ENCODE peak calls at places on chromosomes 4 and X, in six cellular contexts. R, S, Z, I, U and E are unnamed samples.

GRCh38 chrX:7941390-7942042 is 14.3 kb upstream of the PNPLA4 start:
- DNase-seq in R (no peak), S (peak), Z (no peak), I (no peak), U (no peak), E (peak)

GRCh38 chr4:118898684-118899138 is 10.1 kb downstream of the SYNPO2 start:
- DNase-seq in R (no peak), S (no peak), Z (peak), I (no peak), U (peak), E (no peak)

GRCh38 chr4:15702941-15703403 is at the start of gene BST1:
- DNase-seq in R (peak), S (no peak), Z (peak), I (no peak), U (peak), E (peak)

GRCh38 chr4:159169414-159169813 is 66.5 kb downstream of the RAPGEF2 start:
- DNase-seq in R (no peak), S (no peak), Z (no peak), I (no peak), U (no peak), E (no peak)

GRCh38 chr4:8165374-8165896 is 6.8 kb upstream of the ABLIM2 start:
- DNase-seq in R (no peak), S (no peak), Z (no peak), I (no peak), U (no peak), E (no peak)

GRCh38 chr4:17367201-17367600 is 144.7 kb downstream of the QDPR start:
- DNase-seq in R (no peak), S (no peak), Z (no peak), I (no peak), U (no peak), E (no peak)

GRCh38 chrX:154731881-154732280 is 19.0 kb downstream of the GAB3 start:
- DNase-seq in R (no peak), S (no peak), Z (no peak), I (no peak), U (no peak), E (no peak)

GRCh38 chrX:139094671-139095592 is 383.4 kb upstream of the FGF13 start:
- DNase-seq in R (no peak), S (no peak), Z (no peak), I (no peak), U (no peak), E (no peak)

GRCh38 chrX:122914256-122914655 is 269.8 kb upstream of the GRIA3 start:
- DNase-seq in R (no peak), S (no peak), Z (no peak), I (no peak), U (no peak), E (no peak)

GRCh38 chr4:16887887-16888286 is 10.6 kb downstream of the LDB2 start:
- DNase-seq in R (no peak), S (no peak), Z (no peak), I (no peak), U (no peak), E (no peak)

GRCh38 chrX:112941209-112941788 is 100.7 kb upstream of the AMOT start:
- DNase-seq in R (no peak), S (no peak), Z (no peak), I (no peak), U (no peak), E (no peak)

GRCh38 chrX:72201836-72202536 is 20.4 kb downstream of the PIN4 start:
- DNase-seq in R (no peak), S (no peak), Z (no peak), I (peak), U (no peak), E (peak)

GRCh38 chrX:133697656-133698055 is 282.4 kb upstream of the GPC4 start:
- DNase-seq in R (no peak), S (no peak), Z (no peak), I (no peak), U (no peak), E (no peak)

GRCh38 chrX:136666088-136666487 is 18.1 kb downstream of the CD40LG start:
- DNase-seq in R (no peak), S (peak), Z (no peak), I (no peak), U (no peak), E (no peak)

GRCh38 chrX:1418901-1419544 is 27.1 kb upstream of the SLC25A6 start:
- DNase-seq in R (peak), S (no peak), Z (no peak), I (no peak), U (no peak), E (no peak)

GRCh38 chr4:29805245-29805644 is 914.9 kb upstream of the PCDH7 start:
- DNase-seq in R (no peak), S (no peak), Z (no peak), I (no peak), U (no peak), E (no peak)

GRCh38 chrX:123740006-123740405 is 7.2 kb upstream of the THOC2 start:
- DNase-seq in R (no peak), S (no peak), Z (no peak), I (no peak), U (no peak), E (no peak)

GRCh38 chrX:148649145-148649645 is 148.8 kb downstream of the AFF2 start:
- DNase-seq in R (no peak), S (no peak), Z (no peak), I (no peak), U (no peak), E (no peak)

GRCh38 chr4:39480251-39480650 is 21.4 kb downstream of the LIAS start:
- DNase-seq in R (no peak), S (no peak), Z (no peak), I (no peak), U (no peak), E (no peak)

GRCh38 chrX:39633293-39633692 is 464.5 kb downstream of the BCOR start:
- DNase-seq in R (no peak), S (no peak), Z (no peak), I (no peak), U (no peak), E (peak)

GRCh38 chrX:65831268-65831667 is 163.8 kb downstream of the MSN start:
- DNase-seq in R (no peak), S (no peak), Z (no peak), I (no peak), U (no peak), E (no peak)

GRCh38 chr4:54714631-54715030 is 56.9 kb downstream of the KIT start:
- DNase-seq in R (no peak), S (no peak), Z (no peak), I (no peak), U (no peak), E (no peak)

GRCh38 chrX:121641560-121641959 is 594.1 kb downstream of the GLUD2 start:
- DNase-seq in R (no peak), S (no peak), Z (no peak), I (peak), U (no peak), E (peak)

GRCh38 chr4:70473691-70474090 is 1.7 kb downstream of the MUC7 start:
- DNase-seq in R (no peak), S (no peak), Z (no peak), I (no peak), U (no peak), E (peak)

GRCh38 chrX:111467896-111468295 is 43.5 kb upstream of the SERTM2 start:
- DNase-seq in R (peak), S (no peak), Z (no peak), I (no peak), U (peak), E (peak)

DNA sequence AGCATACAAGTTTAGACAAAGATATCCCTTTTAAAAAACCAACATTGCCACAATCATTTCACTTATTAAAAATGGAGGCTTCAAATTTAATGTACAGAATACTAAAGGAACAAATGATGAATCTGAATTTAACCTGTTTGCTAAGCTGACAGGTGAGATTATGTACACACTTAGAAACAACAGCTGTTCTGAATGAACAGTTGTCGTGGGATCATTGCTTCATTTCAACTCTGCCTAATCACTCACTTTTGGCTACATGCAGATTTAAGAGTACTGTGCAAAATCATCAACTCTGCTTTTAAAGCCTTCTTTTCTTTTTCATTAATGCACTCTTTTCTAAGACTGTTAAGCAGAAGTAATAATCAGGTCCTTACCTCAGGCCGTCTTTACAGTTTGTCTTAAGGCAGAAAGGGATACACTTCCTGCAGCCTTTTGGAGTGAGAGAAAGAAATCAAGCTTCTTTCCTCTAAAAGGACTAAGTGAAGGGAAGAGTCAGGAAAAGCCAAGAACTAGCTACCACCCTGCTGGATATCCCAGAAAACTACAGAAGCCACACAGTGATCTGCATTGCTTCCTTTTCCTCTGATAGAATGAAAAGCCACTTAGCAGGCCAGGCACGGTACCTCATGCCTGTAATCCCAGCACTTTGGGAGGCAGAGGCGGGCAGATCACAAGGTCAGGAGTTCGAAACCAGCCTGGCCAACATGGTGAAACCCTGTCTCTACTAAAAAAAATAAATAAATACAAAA is 54.7 kb upstream of the NPNT start:
- DNase-seq in R (no peak), S (no peak), Z (no peak), I (no peak), U (no peak), E (no peak)
- TF ChIP-seq CTCF in R (no peak), S (no peak), Z (no peak), I (no peak), U (no peak), E (no peak)

DNA sequence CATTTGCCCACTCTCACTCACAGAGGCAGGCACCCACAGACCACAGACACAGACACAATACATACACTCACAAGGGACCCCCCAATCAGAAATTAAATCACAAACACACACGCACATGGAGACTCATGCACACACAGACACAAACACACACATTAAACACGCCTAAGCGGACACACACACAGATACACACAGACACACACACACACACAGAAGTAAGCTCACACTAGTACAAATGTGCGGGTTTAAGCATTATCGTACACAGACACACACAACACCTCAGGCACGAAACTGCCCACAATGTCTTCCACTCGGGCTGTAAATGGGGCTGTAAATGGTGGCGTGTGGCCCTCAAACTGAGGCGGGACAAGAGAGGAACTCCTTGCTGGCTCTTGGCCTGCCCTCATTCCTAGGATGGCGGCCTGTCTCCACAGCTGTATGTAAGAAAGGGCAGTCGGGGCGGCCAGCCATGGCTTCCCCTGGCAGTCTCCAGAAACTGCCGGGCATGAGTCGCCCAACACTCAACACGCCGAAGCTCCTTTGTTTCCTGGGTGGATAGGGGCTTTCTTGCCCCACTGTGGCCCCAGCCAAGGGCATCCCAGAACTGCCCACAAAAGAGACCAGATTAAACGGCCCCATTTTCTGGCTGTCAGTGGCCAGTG is 53.9 kb downstream of the NBDY start:
- DNase-seq in R (no peak), S (no peak), Z (no peak), I (no peak), U (no peak), E (no peak)
- H3K4me3 ChIP-seq in R (no peak), S (no peak), Z (no peak), I (peak), U (no peak), E (peak)

DNA sequence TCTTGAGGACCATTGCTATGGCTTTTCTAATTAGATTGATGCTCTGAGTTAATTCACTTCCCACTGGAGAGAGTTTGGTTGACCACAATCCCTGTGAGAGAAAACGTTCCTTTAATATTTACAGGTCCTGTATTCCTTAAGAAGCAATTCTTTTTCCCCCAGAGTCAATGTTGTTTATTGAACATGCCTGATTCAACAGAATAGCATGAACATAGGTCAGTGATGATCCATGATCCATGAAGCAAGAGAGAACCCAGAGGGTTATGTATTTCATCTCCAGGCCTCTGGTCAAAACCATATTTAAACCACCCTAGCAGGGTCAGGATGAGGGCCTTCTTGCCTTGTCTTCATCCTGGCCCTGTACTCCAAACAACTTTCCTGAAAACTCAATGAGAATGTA is 39.4 kb upstream of the EFHC2 start:
- DNase-seq in R (no peak), S (no peak), Z (no peak), I (no peak), U (no peak), E (no peak)
- TF ChIP-seq CTCF in R (no peak), S (no peak), Z (no peak), I (no peak), U (no peak), E (no peak)

GRCh38 chr4:111992604-111993151 is 152.6 kb upstream of the FAM241A start:
- DNase-seq in R (no peak), S (no peak), Z (no peak), I (no peak), U (no peak), E (peak)

GRCh38 chr4:111994392-111994791 is 150.9 kb upstream of the FAM241A start:
- DNase-seq in R (no peak), S (no peak), Z (no peak), I (no peak), U (no peak), E (no peak)

GRCh38 chr4:111991163-111991562 is 154.1 kb upstream of the FAM241A start:
- DNase-seq in R (no peak), S (peak), Z (no peak), I (no peak), U (no peak), E (no peak)

GRCh38 chr4:111989817-111990216 is 155.4 kb upstream of the FAM241A start:
- DNase-seq in R (no peak), S (no peak), Z (no peak), I (no peak), U (no peak), E (no peak)

DNA sequence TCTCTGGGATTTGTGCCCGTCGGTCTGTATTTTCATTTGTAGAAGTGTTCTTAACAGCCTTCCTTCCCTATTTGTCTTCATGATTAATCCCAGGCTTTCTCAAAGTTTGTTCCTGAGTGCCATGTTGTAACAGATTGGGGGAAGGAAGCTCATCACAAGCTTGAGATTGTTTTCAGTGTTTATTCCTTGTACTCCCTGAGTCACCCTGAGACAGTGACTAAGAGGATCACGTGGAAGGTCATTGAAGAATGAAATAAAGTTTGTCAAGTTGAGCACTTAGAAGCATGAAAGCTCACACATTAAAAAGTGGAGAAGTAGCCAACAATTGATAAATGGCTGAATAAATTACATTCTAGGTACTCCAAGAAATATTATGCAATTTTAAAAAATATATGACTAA is 153.5 kb upstream of the FAM241A start:
- DNase-seq in R (no peak), S (no peak), Z (peak), I (no peak), U (no peak), E (peak)
- H3K4me3 ChIP-seq in R (no peak), S (no peak), Z (no peak), I (no peak), U (no peak), E (no peak)

DNA sequence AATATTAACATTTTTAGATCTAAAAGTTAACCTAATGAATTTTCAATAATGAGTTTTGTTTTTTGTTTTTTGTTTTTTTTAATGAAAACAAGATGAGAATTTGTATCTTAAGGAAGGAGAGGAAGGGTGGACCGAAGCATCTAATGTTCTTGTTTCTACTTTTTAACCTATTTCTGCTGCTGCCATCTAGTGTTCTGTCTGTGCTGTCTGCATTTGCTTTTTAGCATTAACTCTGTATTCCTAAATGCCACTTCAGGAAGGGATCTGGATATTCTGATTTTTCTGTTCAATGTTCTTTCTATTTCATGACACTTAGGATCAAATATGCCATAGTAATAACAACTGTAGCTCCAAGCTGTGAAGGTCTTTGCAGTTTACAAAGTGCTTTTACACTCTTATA is 161.7 kb downstream of the BRWD3 start:
- DNase-seq in R (no peak), S (peak), Z (no peak), I (no peak), U (no peak), E (peak)
- TF ChIP-seq CTCF in R (peak), S (peak), Z (peak), I (peak), U (no peak), E (peak)

GRCh38 chrX:2583194-2584162 is 82.7 kb upstream of the DHRSX start:
- DNase-seq in R (no peak), S (no peak), Z (no peak), I (no peak), U (no peak), E (no peak)

GRCh38 chrX:2588049-2588448 is 87.3 kb upstream of the DHRSX start:
- DNase-seq in R (no peak), S (no peak), Z (no peak), I (no peak), U (no peak), E (no peak)

GRCh38 chrX:2584216-2584615 is 83.4 kb upstream of the DHRSX start:
- DNase-seq in R (no peak), S (no peak), Z (no peak), I (no peak), U (no peak), E (no peak)

GRCh38 chrX:2587146-2587545 is 86.4 kb upstream of the DHRSX start:
- DNase-seq in R (no peak), S (no peak), Z (no peak), I (no peak), U (no peak), E (no peak)

DNA sequence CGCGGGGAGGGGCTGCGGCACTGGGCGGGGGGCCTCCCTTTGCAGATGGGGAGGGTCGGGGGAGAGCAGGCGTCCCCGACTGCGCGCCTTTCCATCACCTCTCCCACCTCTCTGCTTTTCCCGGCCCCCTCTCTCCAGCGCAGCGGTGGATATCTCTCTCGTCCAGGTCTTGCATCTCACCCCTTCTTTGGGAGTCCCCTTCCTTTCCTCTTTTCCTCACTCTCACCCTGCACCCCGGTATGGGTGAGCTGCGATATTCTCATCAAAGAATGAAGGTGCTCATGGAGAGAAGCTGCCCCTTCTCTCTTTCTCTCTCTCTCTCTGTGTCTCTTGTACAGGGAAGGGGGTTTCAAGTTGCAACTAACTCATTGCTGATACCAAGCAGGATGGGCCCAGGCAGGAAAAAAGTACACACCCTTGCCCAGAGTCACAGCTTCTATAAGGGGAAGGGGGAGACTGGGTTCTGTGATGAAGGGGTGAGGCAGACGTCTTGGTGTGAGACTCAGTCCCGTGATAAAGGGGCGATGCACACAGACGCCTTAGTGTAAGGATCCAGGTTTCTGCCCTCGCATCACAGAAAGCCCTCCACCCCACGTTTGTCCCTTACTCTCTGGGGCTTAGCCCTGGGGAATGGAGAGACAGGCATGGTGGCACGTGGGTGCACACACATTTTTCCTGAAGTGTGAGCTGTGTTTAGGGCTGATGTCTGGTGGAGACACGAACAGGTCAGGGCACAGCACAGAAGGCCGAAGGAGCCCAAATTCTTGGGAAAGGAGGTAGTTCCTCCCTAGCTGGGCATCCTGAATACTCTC is 84.1 kb upstream of the DHRSX start:
- DNase-seq in R (no peak), S (no peak), Z (no peak), I (no peak), U (no peak), E (no peak)
- H3K4me3 ChIP-seq in R (no peak), S (no peak), Z (no peak), I (no peak), U (no peak), E (no peak)